ENCODE peak calls at places on chromosomes 12 and 14, in six cellular contexts. B, S, E, O, T and U are unnamed samples.

GRCh38 chr12:6839482-6840201 is 1.1 kb upstream of the GNB3 start:
- DNase-seq in B (no peak), T (peak; percentile 45), O (peak; percentile 79), E (no peak), S (no peak), U (no peak)

GRCh38 chr12:14774074-14774943 is 29.0 kb downstream of the WBP11 start:
- DNase-seq in T (peak; percentile 84), O (peak; percentile 96), E (peak; percentile 91), S (peak; percentile 95), B (no peak), U (peak; percentile 97)

GRCh38 chr14:63654346-63654745 is 12.7 kb upstream of the WDR89 start:
- DNase-seq in T (no peak), B (no peak), O (no peak), S (peak; percentile 45), E (no peak), U (peak; percentile 64)

GRCh38 chr12:104958946-104959841 is 1.1 kb upstream of the SLC41A2 start:
- DNase-seq in S (peak; percentile 50), O (no peak), E (no peak), T (no peak), B (no peak), U (peak; percentile 50)

GRCh38 chr12:49555631-49556390 is 12.1 kb downstream of the MCRS1 start:
- DNase-seq in O (no peak), E (no peak), S (no peak), T (no peak), B (no peak), U (no peak)

GRCh38 chr14:91202234-91202974 is 42.1 kb downstream of the GPR68 start:
- DNase-seq in O (no peak), S (peak; percentile 25), E (no peak), B (no peak), T (no peak), U (no peak)

GRCh38 chr12:92059976-92060375 is 85.7 kb downstream of the BTG1 start:
- DNase-seq in T (no peak), S (peak; percentile 75), E (no peak), B (no peak), O (no peak), U (peak; percentile 24)

GRCh38 chr14:23483216-23483854 is 13.8 kb downstream of the NGDN start:
- DNase-seq in T (no peak), O (peak; percentile 92), S (peak; percentile 36), B (peak; percentile 76), E (no peak), U (peak; percentile 15)

GRCh38 chr12:24719293-24719721 is 229.6 kb downstream of the BCAT1 start:
- DNase-seq in O (no peak), T (no peak), E (no peak), S (peak; percentile 4), B (no peak), U (no peak)

GRCh38 chr12:131054345-131055092 is 100.8 kb downstream of the ADGRD1 start:
- DNase-seq in B (no peak), O (no peak), E (no peak), T (no peak), S (no peak), U (no peak)